ENCODE peak calls at places on chromosomes 13 and 19, in nine cellular contexts. A, I, G, R, F, L, Z, X and Q are unnamed samples.

GRCh38 chr13:33545492-33545891 is 259.9 kb upstream of the STARD13 start:
- DNase-seq in X (no peak), L (no peak), Z (no peak), I (no peak), F (no peak), A (peak), G (no peak), R (no peak), Q (no peak)

GRCh38 chr19:29812881-29813275 is 1.1 kb downstream of the CCNE1 start:
- DNase-seq in I (peak), L (no peak), R (no peak), F (no peak), G (no peak), Z (no peak), X (no peak), A (no peak), Q (no peak)

GRCh38 chr19:2260341-2260751 is 4.1 kb upstream of the JSRP1 start:
- DNase-seq in L (no peak), I (no peak), A (no peak), F (peak), Z (no peak), R (no peak), X (no peak), G (no peak), Q (no peak)

GRCh38 chr13:45807520-45808099 is 43.9 kb downstream of the SIAH3 start:
- DNase-seq in I (no peak), Z (peak), G (peak), A (peak), F (no peak), X (no peak), L (no peak), R (peak), Q (no peak)

GRCh38 chr19:38004505-38005223 is 97.7 kb downstream of the SIPA1L3 start:
- DNase-seq in F (peak), G (peak), L (peak), X (peak), Z (peak), I (peak), R (peak), A (peak), Q (peak)

GRCh38 chr19:28289294-28290063 is 923.5 kb downstream of the UQCRFS1 start:
- DNase-seq in R (no peak), A (no peak), I (no peak), X (peak), G (no peak), Z (no peak), L (no peak), F (peak), Q (no peak)

GRCh38 chr13:49587311-49587847 is 2.0 kb upstream of the RCBTB1 start:
- DNase-seq in Z (peak), F (peak), G (no peak), R (no peak), L (no peak), X (no peak), A (no peak), I (no peak), Q (no peak)

GRCh38 chr13:75470676-75471075 is 11.3 kb downstream of the TBC1D4 start:
- DNase-seq in L (no peak), I (no peak), F (no peak), A (no peak), G (no peak), Z (no peak), R (no peak), X (no peak), Q (no peak)

GRCh38 chr19:45947926-45948325 is 25.7 kb downstream of the NOVA2 start:
- DNase-seq in A (no peak), I (no peak), X (no peak), F (no peak), L (no peak), G (no peak), Z (no peak), R (no peak), Q (no peak)

GRCh38 chr13:58823701-58824100 is 1192.2 kb downstream of the PCDH17 start:
- DNase-seq in F (no peak), L (no peak), I (no peak), G (no peak), X (no peak), A (no peak), Z (no peak), R (no peak), Q (no peak)

GRCh38 chr19:58181902-58182576 is 822 bp upstream of the ZNF274 start:
- DNase-seq in I (peak), Z (peak), X (no peak), G (peak), F (peak), A (peak), R (peak), L (no peak), Q (no peak)

GRCh38 chr19:33434886-33435705 is 61.6 kb downstream of the CEBPG start:
- DNase-seq in F (peak), X (peak), A (no peak), R (no peak), I (peak), L (no peak), Z (peak), G (peak), Q (peak)

GRCh38 chr13:31264146-31264545 is 64.4 kb downstream of the B3GLCT start:
- DNase-seq in F (no peak), L (no peak), A (no peak), G (no peak), I (no peak), R (no peak), X (no peak), Z (no peak), Q (no peak)

GRCh38 chr13:83221813-83222241 is 660.4 kb downstream of the SLITRK1 start:
- DNase-seq in X (no peak), I (no peak), F (no peak), L (peak), R (no peak), A (no peak), Z (peak), G (no peak), Q (no peak)

GRCh38 chr13:99545979-99546378 is 44.7 kb downstream of the TM9SF2 start:
- DNase-seq in L (no peak), X (no peak), R (no peak), Z (no peak), I (no peak), F (peak), G (no peak), A (no peak), Q (no peak)

GRCh38 chr19:18697680-18698079 is 14.2 kb downstream of the CRTC1 start:
- DNase-seq in L (no peak), A (no peak), I (no peak), F (peak), X (peak), Z (no peak), R (no peak), G (peak), Q (peak)

GRCh38 chr13:112781287-112781686 is 91.4 kb downstream of the ATP11A start:
- DNase-seq in Z (no peak), A (no peak), X (no peak), I (no peak), G (no peak), R (no peak), F (peak), L (no peak), Q (no peak)

GRCh38 chr13:51769455-51770127 is 34.4 kb downstream of the DHRS12 start:
- DNase-seq in I (peak), X (no peak), Z (no peak), R (no peak), G (peak), A (no peak), F (peak), L (no peak), Q (no peak)

GRCh38 chr13:112603641-112604220 is 15.8 kb upstream of the TUBGCP3 start:
- DNase-seq in F (peak), L (no peak), R (no peak), I (no peak), X (no peak), Z (peak), A (no peak), G (no peak), Q (no peak)

GRCh38 chr13:36606060-36606459 is 67.8 kb upstream of the SERTM1 start:
- DNase-seq in F (no peak), L (no peak), Z (no peak), X (no peak), A (no peak), I (no peak), G (no peak), R (no peak), Q (no peak)

GRCh38 chr13:70080030-70080429 is 27.6 kb upstream of the ATXN8OS start:
- DNase-seq in I (no peak), F (no peak), Z (no peak), G (peak), R (no peak), X (no peak), L (no peak), A (no peak), Q (no peak)

GRCh38 chr13:95644611-95645052 is at the start of gene DZIP1:
- DNase-seq in G (peak), F (peak), I (peak), L (peak), A (peak), X (peak), Z (peak), R (peak), Q (peak)

GRCh38 chr19:11766597-11767591 is at the start of gene ZNF441:
- DNase-seq in I (peak), A (peak), L (peak), X (peak), F (peak), G (peak), Z (peak), R (peak), Q (peak)

GRCh38 chr13:30617315-30618185 is at the start of gene USPL1:
- DNase-seq in X (peak), R (peak), Z (peak), G (peak), L (peak), F (peak), I (peak), A (peak), Q (peak)

GRCh38 chr13:27396252-27396846 is 28.1 kb upstream of the GTF3A start:
- DNase-seq in Z (no peak), I (no peak), R (no peak), G (no peak), L (no peak), F (peak), A (no peak), X (no peak), Q (no peak)

GRCh38 chr19:21699197-21699596 is 68.2 kb downstream of the ZNF100 start:
- DNase-seq in I (no peak), L (no peak), X (no peak), F (no peak), A (peak), Z (no peak), G (no peak), R (no peak), Q (no peak)

GRCh38 chr13:41075034-41075433 is 13.7 kb downstream of the WBP4 start:
- DNase-seq in X (no peak), R (peak), L (no peak), I (peak), A (peak), G (no peak), F (peak), Z (no peak), Q (no peak)

GRCh38 chr19:45468159-45468651 is 409 bp downstream of the FOSB start:
- DNase-seq in I (peak), R (peak), Z (peak), X (peak), A (no peak), F (peak), G (no peak), L (no peak), Q (peak)

GRCh38 chr13:107271226-107271625 is 703.3 kb upstream of the ARGLU1 start:
- DNase-seq in L (no peak), A (peak), G (no peak), R (no peak), I (no peak), Z (peak), X (no peak), F (no peak), Q (no peak)

GRCh38 chr13:35475131-35475959 is 1.1 kb downstream of the MAB21L1 start:
- DNase-seq in A (peak), G (peak), R (peak), X (no peak), I (peak), L (no peak), F (peak), Z (peak), Q (peak)

DNA sequence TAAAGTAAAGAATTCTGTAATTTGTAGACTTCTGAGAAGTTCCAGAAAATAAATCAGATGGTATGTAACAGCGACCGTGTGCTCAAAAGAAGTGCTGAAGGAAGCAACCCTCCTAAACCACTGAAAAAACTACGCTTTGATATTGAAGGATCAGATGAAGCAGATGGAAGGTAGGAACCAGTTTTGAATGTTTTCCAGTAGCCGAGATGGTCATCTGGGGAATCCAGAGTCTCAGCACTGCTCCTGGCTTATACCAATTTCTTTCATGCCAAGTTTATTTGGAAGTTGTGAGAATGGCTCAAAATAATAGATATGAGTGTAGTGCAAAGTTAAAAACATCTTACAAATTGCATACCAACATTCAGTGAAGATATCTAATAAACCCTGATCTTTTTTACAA is 56.2 kb downstream of the RCBTB2 start:
- DNase-seq in R (no peak), I (no peak), G (no peak), L (no peak), A (no peak), Z (no peak), F (no peak), X (no peak), Q (no peak)
- H3K4me3 ChIP-seq in R (no peak), I (no peak), G (peak), L (no peak), A (no peak), Z (no peak), F (no peak), X (no peak), Q (no peak)

GRCh38 chr19:49638360-49638759 is 1.6 kb downstream of the RRAS start:
- DNase-seq in Z (no peak), X (no peak), F (peak), L (no peak), G (peak), R (no peak), A (peak), I (no peak), Q (no peak)
- H3K4me3 ChIP-seq in Z (peak), X (no peak), F (peak), L (peak), G (peak), R (no peak), A (peak), I (peak), Q (no peak)

GRCh38 chr19:35142531-35143230 is 374 bp upstream of the FXYD7 start:
- DNase-seq in L (no peak), I (peak), F (peak), R (peak), Z (no peak), G (peak), A (peak), X (peak), Q (no peak)
- H3K4me3 ChIP-seq in L (no peak), I (no peak), F (no peak), R (peak), Z (no peak), G (peak), A (peak), X (no peak), Q (no peak)

DNA sequence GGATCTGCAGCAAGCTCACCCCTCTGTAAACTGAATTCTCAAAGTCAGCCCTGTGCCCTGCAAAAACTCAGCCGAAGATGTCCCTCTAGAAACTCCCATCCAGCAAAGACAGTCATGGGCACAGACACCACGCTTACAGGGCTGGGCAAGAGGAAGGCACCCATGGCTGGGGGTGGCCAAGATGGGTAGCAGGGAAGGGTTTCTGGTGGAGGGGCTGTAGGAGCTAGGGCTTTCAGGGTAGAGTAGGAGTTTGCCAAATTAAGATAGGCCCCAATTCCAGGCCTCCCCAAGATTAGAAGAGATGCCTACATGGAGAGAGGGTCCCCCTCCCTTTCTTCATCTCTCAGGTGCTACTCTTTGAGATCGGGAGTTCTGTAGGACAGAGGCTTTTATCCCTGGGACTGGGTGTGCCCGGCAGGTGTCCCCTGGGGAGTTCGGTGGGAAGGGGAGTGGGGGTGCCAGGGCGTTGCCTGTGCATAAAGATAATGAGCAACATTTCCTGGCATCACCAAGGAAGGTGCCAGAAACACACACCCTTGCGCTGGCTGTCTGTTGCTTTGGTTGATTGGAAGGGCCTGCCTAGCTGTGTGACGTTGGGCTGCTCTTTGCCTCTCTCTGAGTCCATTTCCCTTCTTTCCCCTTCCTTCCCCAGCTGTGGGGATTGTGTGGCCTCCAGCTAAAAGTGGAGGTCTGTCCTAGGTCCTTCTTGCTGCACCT is 9.4 kb downstream of the NRTN start:
- DNase-seq in I (no peak), X (no peak), L (no peak), A (no peak), F (peak), Z (no peak), R (no peak), G (no peak), Q (no peak)
- H3K4me3 ChIP-seq in I (no peak), X (no peak), L (no peak), A (no peak), F (no peak), Z (no peak), R (no peak), G (no peak), Q (no peak)

GRCh38 chr19:55766466-55766865 is 2.5 kb upstream of the RFPL4AL1 start:
- DNase-seq in X (no peak), L (no peak), F (no peak), A (no peak), I (no peak), Z (no peak), G (peak), R (no peak), Q (no peak)
- H3K4me3 ChIP-seq in X (no peak), L (no peak), F (no peak), A (no peak), I (no peak), Z (no peak), G (no peak), R (no peak), Q (no peak)

GRCh38 chr19:16573296-16573695 is 1.1 kb upstream of the SLC35E1 start:
- DNase-seq in R (no peak), G (no peak), X (no peak), A (no peak), L (no peak), F (no peak), Z (no peak), I (no peak), Q (no peak)
- H3K4me3 ChIP-seq in R (peak), G (peak), X (peak), A (peak), L (peak), F (peak), Z (peak), I (peak), Q (peak)

GRCh38 chr19:52691215-52691610 is 43.6 kb downstream of the ZNF611 start:
- DNase-seq in X (no peak), Z (no peak), I (no peak), L (no peak), A (peak), G (no peak), F (no peak), R (no peak), Q (no peak)
- H3K4me3 ChIP-seq in X (no peak), Z (no peak), I (peak), L (peak), A (peak), G (peak), F (peak), R (peak), Q (no peak)